ENCODE peak calls at places on chromosomes 13 and 19, in six cellular contexts. P is activated CD4-positive, alpha-beta T cell treated with anti-CD3 and anti-CD28 coated beads, Interleukin-2, amount 50 U/mL, for 24 hours; S is psoas muscle; E is KG1; I is stimulated activated CD4-positive, alpha-beta T cell treated with anti-CD3 and anti-CD28 coated beads, Interleukin-2, amount 100 ng/mL, for 48 hours; W is CD8-positive, alpha-beta memory T cell. A is an unnamed sample.

GRCh38 chr13:79659161-79659560 is 178.2 kb downstream of the NDFIP2 start:
- DNase-seq in P (no peak), S (peak; percentile 81), E (no peak), I (no peak), W (no peak), A (no peak)

GRCh38 chr19:6740589-6741348 is 1.3 kb downstream of the TRIP10 start:
- DNase-seq in P (no peak), S (peak; percentile 83), E (no peak), I (no peak), W (no peak), A (peak; percentile 64)

GRCh38 chr19:17332677-17333581 is 1.7 kb downstream of the ANO8 start:
- DNase-seq in P (no peak), S (no peak), E (no peak), I (peak; percentile 38), W (no peak), A (no peak)

GRCh38 chr19:53772943-53773342 is 51.2 kb downstream of the NLRP12 start:
- DNase-seq in P (peak; percentile 37), S (no peak), E (peak; percentile 73), I (peak; percentile 47), W (peak; percentile 13), A (peak; percentile 53)

GRCh38 chr13:83125791-83126190 is 756.5 kb downstream of the SLITRK1 start:
- DNase-seq in P (no peak), S (no peak), E (no peak), I (no peak), W (no peak), A (no peak)

GRCh38 chr19:40627486-40628279 is 26.5 kb downstream of the LTBP4 start:
- DNase-seq in P (no peak), S (no peak), E (no peak), I (no peak), W (no peak), A (no peak)

GRCh38 chr13:29760561-29760960 is 89.9 kb downstream of the UBL3 start:
- DNase-seq in P (no peak), S (no peak), E (no peak), I (no peak), W (no peak), A (no peak)

GRCh38 chr13:91659583-91660415 is 261.4 kb downstream of the GPC5 start:
- DNase-seq in P (no peak), S (no peak), E (no peak), I (no peak), W (no peak), A (no peak)

GRCh38 chr13:25347156-25347555 is 24.6 kb upstream of the ATP8A2 start:
- DNase-seq in P (no peak), S (no peak), E (no peak), I (no peak), W (no peak), A (no peak)

GRCh38 chr13:113879017-113879416 is 15.1 kb upstream of the GAS6 start:
- DNase-seq in P (no peak), S (no peak), E (no peak), I (no peak), W (no peak), A (no peak)

GRCh38 chr13:105814219-105814901 is 721.1 kb downstream of the EFNB2 start:
- DNase-seq in P (no peak), S (no peak), E (no peak), I (no peak), W (no peak), A (no peak)

GRCh38 chr13:26112843-26113242 is 61.0 kb upstream of the SHISA2 start:
- DNase-seq in P (no peak), S (no peak), E (no peak), I (no peak), W (no peak), A (no peak)

GRCh38 chr13:85654227-85654626 is 145.0 kb downstream of the SLITRK6 start:
- DNase-seq in P (no peak), S (no peak), E (peak; percentile 29), I (no peak), W (no peak), A (no peak)

GRCh38 chr13:74929436-74929835 is 552.5 kb downstream of the TBC1D4 start:
- DNase-seq in P (no peak), S (no peak), E (no peak), I (no peak), W (no peak), A (no peak)

GRCh38 chr19:36245210-36246005 is 30.5 kb downstream of the ZNF146 start:
- DNase-seq in P (no peak), S (no peak), E (no peak), I (no peak), W (no peak), A (no peak)

GRCh38 chr19:57437931-57438330 is 2.8 kb downstream of the ZNF749 start:
- DNase-seq in P (no peak), S (no peak), E (no peak), I (no peak), W (no peak), A (no peak)

GRCh38 chr19:23698711-23699520 is 11.9 kb upstream of the ZNF675 start:
- DNase-seq in P (no peak), S (no peak), E (no peak), I (no peak), W (no peak), A (no peak)

GRCh38 chr19:28426902-28427232 is 786.1 kb downstream of the UQCRFS1 start:
- DNase-seq in P (no peak), S (no peak), E (no peak), I (no peak), W (no peak), A (no peak)

GRCh38 chr13:74770361-74770760 is 636.2 kb upstream of the KLF12 start:
- DNase-seq in P (no peak), S (no peak), E (no peak), I (no peak), W (no peak), A (no peak)

GRCh38 chr19:47673426-47673825 is 39.8 kb upstream of the EHD2 start:
- DNase-seq in P (no peak), S (peak; percentile 41), E (no peak), I (no peak), W (no peak), A (no peak)

GRCh38 chr13:26061947-26062346 is 10.1 kb upstream of the SHISA2 start:
- DNase-seq in P (no peak), S (no peak), E (no peak), I (no peak), W (no peak), A (no peak)